ENCODE peak calls at places on chromosome 19, in five cellular contexts. O is left ventricle myocardium inferior, E is ascending aorta, H is adrenal gland, G is cardiac muscle cell. V is an unnamed sample. For H3K27me3, the result is how much of the 10 kb centered on the place peaks cover.

GRCh38 chr19:33348301-33349010 is 25.1 kb upstream of the CEBPG start:
- DNase-seq in O (no peak), E (no peak), H (peak), G (no peak), V (no peak)

GRCh38 chr19:18439025-18439909 is 1.3 kb upstream of the ISYNA1 start:
- DNase-seq in O (no peak), E (no peak), H (peak), G (no peak), V (peak)

GRCh38 chr19:43625918-43626579 is 6.6 kb upstream of the ZNF428 start:
- DNase-seq in O (no peak), E (no peak), H (no peak), G (peak), V (no peak)

GRCh38 chr19:43616954-43617353 is 2.5 kb downstream of the ZNF428 start:
- DNase-seq in O (no peak), E (no peak), H (no peak), G (no peak), V (no peak)

GRCh38 chr19:47886010-47886559 is at the start of gene SULT2A1:
- DNase-seq in O (no peak), E (no peak), H (no peak), G (no peak), V (no peak)

GRCh38 chr19:4338441-4339350 is at the start of gene STAP2:
- DNase-seq in O (no peak), E (no peak), H (no peak), G (peak), V (peak)

GRCh38 chr19:44732235-44733014 is 16.1 kb upstream of the BCL3 start:
- DNase-seq in O (no peak), E (no peak), H (no peak), G (no peak), V (no peak)

GRCh38 chr19:17325881-17326594 is 8.6 kb downstream of the ANO8 start:
- DNase-seq in O (no peak), E (peak), H (peak), G (no peak), V (no peak)

GRCh38 chr19:653425-653824 is 9.6 kb downstream of the RNF126 start:
- DNase-seq in O (no peak), E (no peak), H (no peak), G (no peak), V (no peak)

GRCh38 chr19:15640294-15640903 is at the start of gene CYP4F3:
- DNase-seq in O (peak), E (no peak), H (peak), G (no peak), V (peak)

GRCh38 chr19:7544626-7545025 is 9.1 kb downstream of the PNPLA6 start:
- DNase-seq in O (no peak), E (no peak), H (no peak), G (no peak), V (no peak)

GRCh38 chr19:6229951-6230712 is 49.6 kb downstream of the MLLT1 start:
- DNase-seq in O (peak), E (no peak), H (no peak), G (no peak), V (no peak)

GRCh38 chr19:44782729-44783128 is 5.0 kb downstream of the CBLC start:
- DNase-seq in O (no peak), E (no peak), H (no peak), G (no peak), V (no peak)

GRCh38 chr19:42420055-42420544 is 7.1 kb downstream of the LIPE start:
- DNase-seq in O (no peak), E (no peak), H (peak), G (no peak), V (peak)

GRCh38 chr19:27744926-27745844 is 1467.8 kb downstream of the UQCRFS1 start:
- DNase-seq in O (no peak), E (peak), H (peak), G (no peak), V (no peak)

GRCh38 chr19:45953676-45954075 is 20.0 kb downstream of the NOVA2 start:
- DNase-seq in O (no peak), E (no peak), H (no peak), G (no peak), V (peak)

GRCh38 chr19:4373601-4374441 is 26.5 kb downstream of the SH3GL1 start:
- DNase-seq in O (peak), E (peak), H (peak), G (no peak), V (no peak)

GRCh38 chr19:33224694-33225457 is 774 bp downstream of the SLC7A10 start:
- DNase-seq in O (no peak), E (no peak), H (no peak), G (no peak), V (no peak)

GRCh38 chr19:27673986-27674385 is 1539.0 kb downstream of the UQCRFS1 start:
- DNase-seq in O (no peak), E (no peak), H (peak), G (no peak), V (no peak)

GRCh38 chr19:10611907-10612306 is 13.4 kb upstream of the SLC44A2 start:
- DNase-seq in O (no peak), E (no peak), H (no peak), G (no peak), V (no peak)

GRCh38 chr19:35265126-35265995 is 3.4 kb upstream of the USF2 start:
- DNase-seq in O (no peak), E (peak), H (peak), G (no peak), V (peak)

GRCh38 chr19:32581704-32582164 is 744 bp downstream of the PDCD5 start:
- DNase-seq in O (peak), E (no peak), H (peak), G (peak), V (peak)

GRCh38 chr19:18340237-18340989 is at the start of gene PGPEP1:
- DNase-seq in O (peak), E (peak), H (peak), G (peak), V (no peak)

GRCh38 chr19:45954132-45954531 is 19.5 kb downstream of the NOVA2 start:
- DNase-seq in O (no peak), E (no peak), H (peak), G (no peak), V (no peak)

GRCh38 chr19:4969292-4969771 is 419 bp downstream of the KDM4B start:
- DNase-seq in O (no peak), E (no peak), H (no peak), G (no peak), V (no peak)

GRCh38 chr19:4016903-4017638 is 9.5 kb downstream of the PIAS4 start:
- DNase-seq in O (no peak), E (no peak), H (no peak), G (no peak), V (no peak)

GRCh38 chr19:47631681-47632446 is 22.9 kb downstream of the BICRA start:
- DNase-seq in O (peak), E (peak), H (no peak), G (no peak), V (no peak)

GRCh38 chr19:49538643-49539042 is 10.8 kb downstream of the RCN3 start:
- DNase-seq in O (no peak), E (no peak), H (no peak), G (no peak), V (no peak)

GRCh38 chr19:49530708-49531107 is 2.9 kb downstream of the RCN3 start:
- DNase-seq in O (no peak), E (no peak), H (no peak), G (no peak), V (no peak)

GRCh38 chr19:49536921-49537462 is 9.2 kb downstream of the RCN3 start:
- DNase-seq in O (no peak), E (no peak), H (no peak), G (no peak), V (no peak)

GRCh38 chr19:49533551-49534488 is 6.0 kb downstream of the RCN3 start:
- DNase-seq in O (peak), E (peak), H (peak), G (peak), V (peak)

GRCh38 chr19:49534632-49535385 is 7.0 kb downstream of the RCN3 start:
- DNase-seq in O (no peak), E (no peak), H (no peak), G (no peak), V (no peak)
- H3K4me3 ChIP-seq in O (peak), E (no peak), H (no peak), G (peak), V (no peak)

DNA sequence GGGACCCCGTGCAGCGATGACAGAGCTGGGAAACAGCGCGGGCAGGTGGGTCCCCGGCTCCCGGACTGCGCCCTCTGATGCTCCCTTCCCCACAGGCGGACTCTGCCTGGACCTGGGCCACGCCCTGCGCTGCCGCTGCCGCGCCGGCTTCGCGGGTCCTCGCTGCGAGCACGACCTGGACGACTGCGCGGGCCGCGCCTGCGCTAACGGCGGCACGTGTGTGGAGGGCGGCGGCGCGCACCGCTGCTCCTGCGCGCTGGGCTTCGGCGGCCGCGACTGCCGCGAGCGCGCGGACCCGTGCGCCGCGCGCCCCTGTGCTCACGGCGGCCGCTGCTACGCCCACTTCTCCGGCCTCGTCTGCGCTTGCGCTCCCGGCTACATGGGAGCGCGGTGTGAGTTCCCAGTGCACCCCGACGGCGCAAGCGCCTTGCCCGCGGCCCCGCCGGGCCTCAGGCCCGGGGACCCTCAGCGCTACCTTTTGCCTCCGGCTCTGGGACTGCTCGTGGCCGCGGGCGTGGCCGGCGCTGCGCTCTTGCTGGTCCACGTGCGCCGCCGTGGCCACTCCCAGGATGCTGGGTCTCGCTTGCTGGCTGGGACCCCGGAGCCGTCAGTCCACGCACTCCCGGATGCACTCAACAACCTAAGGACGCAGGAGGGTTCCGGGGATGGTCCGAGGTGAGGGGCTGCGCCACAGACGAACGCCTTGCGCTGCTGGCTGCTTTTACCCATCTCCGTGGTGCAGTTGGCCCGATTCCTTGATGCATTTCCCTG is 7.8 kb upstream of the SELENOV start:
- DNase-seq in O (no peak), E (no peak), H (no peak), G (peak), V (peak)
- H3K27me3 ChIP-seq in O (half or more), E (under half), H (half or more), G (under half), V (under half)

DNA sequence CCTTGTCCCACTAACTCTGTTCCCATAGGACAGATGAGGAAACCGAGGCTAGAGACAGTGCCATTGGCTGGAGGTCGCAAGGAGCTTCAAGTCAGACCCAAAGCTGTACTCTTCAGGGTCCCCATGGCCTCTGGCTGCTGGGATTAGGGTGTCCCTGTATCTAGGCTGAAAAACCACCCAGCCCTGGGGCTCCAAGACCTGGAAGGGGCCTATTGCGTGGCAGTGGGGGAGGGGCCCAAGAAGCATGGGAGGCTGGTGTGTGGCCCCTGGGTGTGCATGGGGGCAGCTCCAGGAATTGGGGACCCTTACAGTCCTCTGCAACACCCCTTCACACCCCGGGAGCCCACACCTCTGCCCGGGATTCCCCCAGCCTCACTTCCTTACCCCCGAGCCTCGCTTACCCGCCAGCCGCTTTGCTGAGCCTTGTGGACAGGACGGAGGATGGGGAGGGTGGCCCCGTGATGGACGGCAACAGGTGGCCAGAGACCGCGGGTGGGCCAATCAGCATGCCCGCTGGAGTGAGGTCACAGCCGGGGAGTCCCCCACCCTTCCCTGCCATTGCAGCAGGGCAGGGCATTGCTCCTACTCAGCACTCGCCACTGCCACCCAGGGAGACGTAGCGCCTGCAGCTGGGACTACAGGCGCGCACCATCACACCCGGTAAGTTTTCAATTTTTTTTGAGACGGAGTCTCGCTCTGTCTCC is at the start of gene JSRP1:
- DNase-seq in O (no peak), E (no peak), H (no peak), G (no peak), V (no peak)
- H3K4me3 ChIP-seq in O (no peak), E (no peak), H (no peak), G (no peak), V (no peak)

DNA sequence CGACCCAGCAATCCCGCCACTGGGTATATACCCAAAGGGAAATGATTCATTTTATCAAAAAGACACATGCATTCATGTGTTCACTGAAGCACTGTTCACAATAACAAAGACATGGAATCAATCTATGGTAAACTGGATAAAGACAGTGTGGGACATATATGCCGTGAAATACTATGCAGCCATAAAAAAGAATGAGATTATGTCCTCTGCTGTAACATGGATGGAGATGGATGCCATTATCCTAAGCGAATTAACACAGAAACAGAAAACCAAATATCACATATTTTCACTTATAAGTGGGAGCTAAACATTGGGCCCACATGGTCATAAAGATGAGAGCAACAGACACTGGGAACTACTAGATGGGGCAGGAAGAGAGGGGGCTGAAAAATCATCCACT is 345.0 kb downstream of the UQCRFS1 start:
- DNase-seq in O (no peak), E (no peak), H (no peak), G (no peak), V (no peak)
- H3K27me3 ChIP-seq in O (under half), E (under half), H (under half), G (under half), V (under half)

GRCh38 chr19:40906512-40906911 is 24.5 kb upstream of the CYP2A7 start:
- DNase-seq in O (no peak), E (no peak), H (no peak), G (no peak), V (no peak)

GRCh38 chr19:40907968-40908735 is 26.1 kb upstream of the CYP2A7 start:
- DNase-seq in O (no peak), E (no peak), H (no peak), G (no peak), V (no peak)

GRCh38 chr19:40908981-40909380 is 26.9 kb upstream of the CYP2A7 start:
- DNase-seq in O (no peak), E (no peak), H (peak), G (peak), V (no peak)
- H3K4me3 ChIP-seq in O (no peak), E (no peak), H (no peak), G (no peak), V (no peak)

DNA sequence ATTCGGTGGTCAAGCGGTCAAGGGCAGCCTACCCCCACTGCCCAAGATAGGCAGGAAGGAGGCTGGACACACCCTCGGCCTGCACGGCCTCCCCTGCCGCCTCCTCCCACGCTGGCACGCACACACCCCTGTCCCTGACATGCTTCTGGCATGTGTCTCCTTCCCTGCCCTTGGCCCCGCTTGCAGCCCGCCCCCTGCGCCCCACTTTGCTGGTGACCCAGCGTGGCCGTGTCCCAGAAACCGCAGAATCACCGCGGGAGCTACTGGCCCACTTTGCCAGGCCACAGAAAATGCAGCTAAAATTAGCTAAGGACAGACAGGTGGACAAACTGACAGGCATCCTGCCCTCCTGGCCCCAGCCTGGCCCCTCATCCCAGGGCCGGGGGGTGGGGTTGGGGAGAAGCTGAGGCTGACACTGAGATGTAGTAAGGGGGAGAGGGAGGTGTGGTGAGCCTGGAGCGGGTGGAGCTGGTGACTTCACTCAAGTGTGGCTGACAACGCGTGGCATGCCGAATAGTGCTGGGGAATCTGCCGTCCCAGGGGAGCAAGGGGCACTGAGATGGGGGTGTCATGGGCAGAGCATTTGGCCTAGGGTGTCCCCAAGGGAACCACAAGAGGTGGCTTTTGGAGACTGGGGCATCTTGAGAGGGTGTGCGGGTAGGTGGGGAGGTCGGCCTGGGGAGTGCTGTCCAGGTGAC is 2.4 kb downstream of the SHANK1 start:
- DNase-seq in O (no peak), E (no peak), H (no peak), G (no peak), V (no peak)
- H3K27me3 ChIP-seq in O (half or more), E (under half), H (under half), G (under half), V (under half)